ENCODE peak calls at places on chromosomes 5 and 9, in seven cellular contexts. T is naive thymus-derived CD4-positive, alpha-beta T cell; Y is tibial artery; H is Peyer's patch; W is transverse colon; C is CD4-positive, CD25-positive, alpha-beta regulatory T cell; N is GM12878. U is an unnamed sample.

GRCh38 chr5:51465165-51465564 is 81.9 kb downstream of the ISL1 start:
- DNase-seq in Y (no peak), H (no peak), C (no peak), W (no peak), N (no peak), T (no peak), U (no peak)

GRCh38 chr5:105963856-105964255 is 1706.9 kb downstream of the EFNA5 start:
- DNase-seq in T (no peak), N (no peak), C (no peak), Y (no peak), H (no peak), W (no peak), U (no peak)

GRCh38 chr9:106771618-106772017 is 91.3 kb upstream of the ZNF462 start:
- DNase-seq in N (no peak), C (no peak), Y (no peak), H (no peak), W (no peak), T (no peak), U (no peak)

GRCh38 chr5:74476197-74477081 is 164.1 kb downstream of the ENC1 start:
- DNase-seq in C (no peak), T (no peak), H (no peak), W (no peak), N (no peak), Y (no peak), U (no peak)

GRCh38 chr5:135700731-135701130 is 121.9 kb upstream of the CXCL14 start:
- DNase-seq in C (no peak), Y (no peak), H (no peak), N (no peak), T (no peak), W (no peak), U (no peak)

GRCh38 chr9:127021664-127022337 is 100.6 kb downstream of the ANGPTL2 start:
- DNase-seq in C (no peak), W (peak; percentile 65), N (no peak), T (no peak), H (peak; percentile 78), Y (peak; percentile 94), U (peak; percentile 89)

GRCh38 chr9:37415011-37415719 is 7.3 kb upstream of the GRHPR start:
- DNase-seq in H (peak; percentile 88), N (no peak), C (peak; percentile 59), T (peak; percentile 55), Y (peak; percentile 65), W (peak; percentile 78), U (peak; percentile 59)

GRCh38 chr5:7856855-7857254 is 5.9 kb upstream of the CFAP90 start:
- DNase-seq in H (no peak), N (no peak), W (peak; percentile 10), Y (no peak), T (no peak), C (no peak), U (no peak)

GRCh38 chr5:38556115-38556598 is 289 bp downstream of the LIFR start:
- DNase-seq in Y (no peak), T (no peak), H (no peak), W (no peak), N (no peak), C (no peak), U (no peak)

GRCh38 chr5:66186108-66186507 is 42.0 kb downstream of the SREK1 start:
- DNase-seq in H (no peak), C (no peak), N (no peak), T (no peak), W (no peak), Y (no peak), U (no peak)

GRCh38 chr9:130677252-130677651 is 12.9 kb downstream of the PRDM12 start:
- DNase-seq in Y (no peak), H (no peak), T (no peak), N (no peak), C (no peak), W (no peak), U (no peak)

GRCh38 chr5:143701476-143701875 is 110.5 kb upstream of the HMHB1 start:
- DNase-seq in T (no peak), Y (no peak), W (no peak), C (no peak), H (no peak), N (no peak), U (no peak)

GRCh38 chr5:138340008-138340407 is 1.9 kb downstream of the FAM53C start:
- DNase-seq in C (no peak), N (no peak), W (no peak), H (no peak), Y (no peak), T (no peak), U (no peak)

GRCh38 chr5:180589771-180590542 is 1.3 kb downstream of the SCGB3A1 start:
- DNase-seq in C (no peak), W (no peak), Y (no peak), T (no peak), N (no peak), H (no peak), U (no peak)

GRCh38 chr9:37998881-37999311 is 70.1 kb downstream of the SHB start:
- DNase-seq in C (no peak), N (no peak), W (no peak), Y (peak; percentile 54), T (no peak), H (no peak), U (no peak)

GRCh38 chr5:139895647-139896046 is 100.0 kb downstream of the PSD2 start:
- DNase-seq in T (no peak), N (no peak), H (peak; percentile 27), C (no peak), Y (no peak), W (no peak), U (no peak)

GRCh38 chr9:95491543-95492330 is 25.0 kb downstream of the PTCH1 start:
- DNase-seq in H (no peak), N (no peak), C (no peak), Y (no peak), T (no peak), W (no peak), U (no peak)

GRCh38 chr9:95494022-95494415 is 22.8 kb downstream of the PTCH1 start:
- DNase-seq in N (no peak), T (no peak), H (peak; percentile 56), W (peak; percentile 43), Y (no peak), C (no peak), U (no peak)

GRCh38 chr9:95495988-95496387 is 20.8 kb downstream of the PTCH1 start:
- DNase-seq in Y (no peak), N (no peak), W (no peak), T (no peak), H (no peak), C (no peak), U (no peak)

GRCh38 chr9:95495529-95495928 is 21.2 kb downstream of the PTCH1 start:
- DNase-seq in Y (no peak), N (no peak), C (no peak), T (no peak), W (no peak), H (no peak), U (no peak)

GRCh38 chr9:95494416-95495371 is 22.1 kb downstream of the PTCH1 start:
- DNase-seq in H (peak; percentile 92), C (peak; percentile 71), N (peak; percentile 88), T (peak; percentile 90), W (peak; percentile 82), Y (no peak), U (no peak)
- H3K4me3 ChIP-seq in H (peak overlapping the region; percentile 9), C (peak overlapping the region; percentile 74), N (peak overlapping the region; percentile 59), T (peak overlapping the region; percentile 67), W (no peak overlapping the region), Y (no peak overlapping the region), U (no peak overlapping the region)

GRCh38 chr5:159120446-159120845 is 20.7 kb upstream of the EBF1 start:
- DNase-seq in C (no peak), Y (no peak), T (peak; percentile 56), N (no peak), W (no peak), H (no peak), U (no peak)
- H3K4me3 ChIP-seq in C (peak overlapping the region; percentile 57), Y (no peak overlapping the region), T (peak overlapping the region; percentile 6), N (no peak overlapping the region), W (no peak overlapping the region), H (no peak overlapping the region), U (no peak overlapping the region)

GRCh38 chr9:91256235-91256634 is 105.5 kb downstream of the AUH start:
- DNase-seq in T (no peak), N (no peak), C (no peak), W (no peak), H (no peak), Y (no peak), U (no peak)
- H3K4me3 ChIP-seq in T (no peak overlapping the region), N (no peak overlapping the region), C (no peak overlapping the region), W (no peak overlapping the region), H (no peak overlapping the region), Y (no peak overlapping the region), U (no peak overlapping the region)

GRCh38 chr5:159031513-159031912 is 68.2 kb downstream of the EBF1 start:
- DNase-seq in Y (no peak), W (no peak), T (no peak), N (no peak), H (no peak), C (no peak), U (no peak)
- H3K4me3 ChIP-seq in Y (peak overlapping the region; percentile 10), W (no peak overlapping the region), T (no peak overlapping the region), N (peak overlapping the region; percentile 30), H (no peak overlapping the region), C (no peak overlapping the region), U (no peak overlapping the region)

GRCh38 chr5:124716169-124716568 is 30.3 kb downstream of the ZNF608 start:
- DNase-seq in Y (no peak), W (no peak), N (no peak), T (no peak), H (no peak), C (no peak), U (no peak)
- H3K4me3 ChIP-seq in Y (no peak overlapping the region), W (no peak overlapping the region), N (no peak overlapping the region), T (no peak overlapping the region), H (no peak overlapping the region), C (no peak overlapping the region), U (no peak overlapping the region)

GRCh38 chr5:82713811-82714210 is 363.4 kb downstream of the TMEM167A start:
- DNase-seq in C (no peak), H (no peak), N (no peak), T (no peak), W (no peak), Y (no peak), U (no peak)
- H3K4me3 ChIP-seq in C (no peak overlapping the region), H (no peak overlapping the region), N (no peak overlapping the region), T (no peak overlapping the region), W (no peak overlapping the region), Y (no peak overlapping the region), U (no peak overlapping the region)

GRCh38 chr9:101448680-101449070 is 13.1 kb upstream of the ALDOB start:
- DNase-seq in Y (no peak), T (no peak), H (no peak), W (no peak), C (no peak), N (no peak), U (no peak)
- H3K4me3 ChIP-seq in Y (peak overlapping the region; percentile 59), T (no peak overlapping the region), H (no peak overlapping the region), W (peak overlapping the region; percentile 52), C (no peak overlapping the region), N (no peak overlapping the region), U (no peak overlapping the region)

GRCh38 chr9:99828417-99829176 is 6.9 kb downstream of the NR4A3 start:
- DNase-seq in T (no peak), H (no peak), Y (no peak), W (no peak), C (no peak), N (no peak), U (no peak)
- H3K4me3 ChIP-seq in T (no peak overlapping the region), H (peak overlapping the region; percentile 4), Y (no peak overlapping the region), W (no peak overlapping the region), C (no peak overlapping the region), N (no peak overlapping the region), U (no peak overlapping the region)

GRCh38 chr9:14320272-14321245 is 6.6 kb upstream of the NFIB start:
- DNase-seq in N (no peak), C (no peak), H (peak; percentile 74), W (peak; percentile 22), Y (no peak), T (no peak), U (no peak)
- H3K4me3 ChIP-seq in N (no peak overlapping the region), C (no peak overlapping the region), H (no peak overlapping the region), W (peak overlapping the region; percentile 80), Y (peak overlapping the region; percentile 94), T (no peak overlapping the region), U (no peak overlapping the region)

U was measured in lower leg skin.